ENCODE peak calls at places on chromosome X, in four cellular contexts. J is cardiac fibroblast; Z is HS-5; O is activated gamma-delta T cell treated with anti-CD3 and anti-CD28 coated beads, Interleukin-2, amount 50 U/mL, for 16 hours. I is an unnamed sample.
A peak's percentile ranks its signal among the peaks of the same experiment; 100 is the strongest.

GRCh38 chrX:111095974-111096870 is at the start of gene PAK3:
- DNase-seq in Z (no peak), J (peak; percentile 48), O (no peak), I (no peak)

GRCh38 chrX:22060952-22061351 is 28.8 kb downstream of the PHEX start:
- DNase-seq in O (no peak), Z (peak; percentile 3), J (no peak), I (no peak)

GRCh38 chrX:1658083-1658463 is 43.2 kb downstream of the ASMT start:
- DNase-seq in O (no peak), J (no peak), Z (no peak), I (no peak)

GRCh38 chrX:75273483-75273882 is 402 bp upstream of the UPRT start:
- DNase-seq in O (no peak), Z (no peak), J (no peak), I (no peak)

GRCh38 chrX:16451331-16451730 is 198.6 kb upstream of the S100G start:
- DNase-seq in J (peak; percentile 26), Z (no peak), O (no peak), I (no peak)

GRCh38 chrX:20742106-20742505 is 475.4 kb upstream of the RPS6KA3 start:
- DNase-seq in J (no peak), O (no peak), Z (no peak), I (no peak)

GRCh38 chrX:72115380-72115779 is 16.3 kb downstream of the RTL5 start:
- DNase-seq in J (no peak), Z (no peak), O (no peak), I (no peak)

GRCh38 chrX:68196939-68197791 is 236.1 kb downstream of the OPHN1 start:
- DNase-seq in Z (no peak), J (peak; percentile 58), O (no peak), I (no peak)

GRCh38 chrX:45322382-45322781 is 121.7 kb upstream of the DIPK2B start:
- DNase-seq in J (peak; percentile 87), Z (peak; percentile 71), O (no peak), I (no peak)

GRCh38 chrX:50988649-50989048 is 78.1 kb downstream of the BMP15 start:
- DNase-seq in O (no peak), Z (no peak), J (peak; percentile 44), I (no peak)

GRCh38 chrX:43703211-43703791 is 47.2 kb downstream of the MAOA start:
- DNase-seq in O (no peak), Z (peak; percentile 38), J (peak; percentile 75), I (no peak)

GRCh38 chrX:67720344-67720743 is 176.5 kb downstream of the AR start:
- DNase-seq in O (no peak), Z (no peak), J (no peak), I (no peak)

GRCh38 chrX:106959897-106960296 is 39.7 kb downstream of the CLDN2 start:
- DNase-seq in O (no peak), J (peak; percentile 28), Z (no peak), I (no peak)

GRCh38 chrX:3711331-3711917 is 2.0 kb downstream of the PRKX start:
- DNase-seq in Z (no peak), O (peak; percentile 19), J (peak; percentile 9), I (no peak)

GRCh38 chrX:78595901-78596502 is 63.1 kb downstream of the RTL3 start:
- DNase-seq in J (peak; percentile 31), O (no peak), Z (no peak), I (no peak)

GRCh38 chrX:49840679-49841078 is 11.6 kb downstream of the PAGE4 start:
- DNase-seq in O (no peak), Z (peak; percentile 22), J (peak; percentile 51), I (peak; percentile 12)

GRCh38 chrX:13396887-13397286 is 77.0 kb upstream of the ATXN3L start:
- DNase-seq in Z (peak; percentile 43), J (peak; percentile 72), O (no peak), I (no peak)

GRCh38 chrX:153370293-153371055 is 30.7 kb downstream of the PNMA6E start:
- DNase-seq in J (peak; percentile 9), O (no peak), Z (no peak), I (no peak)

GRCh38 chrX:22063284-22063683 is 31.2 kb downstream of the PHEX start:
- DNase-seq in O (no peak), Z (no peak), J (peak; percentile 13), I (no peak)

GRCh38 chrX:129632443-129632842 is 22.3 kb downstream of the APLN start:
- DNase-seq in Z (no peak), J (no peak), O (no peak), I (no peak)

GRCh38 chrX:39705299-39705698 is 392.5 kb downstream of the BCOR start:
- DNase-seq in Z (peak; percentile 53), J (peak; percentile 92), O (no peak), I (peak; percentile 36)

GRCh38 chrX:46220822-46221221 is 324.4 kb downstream of the ZNF674 start:
- DNase-seq in J (no peak), Z (no peak), O (no peak), I (no peak)

GRCh38 chrX:123425904-123426303 is 241.8 kb downstream of the GRIA3 start:
- DNase-seq in Z (no peak), J (peak; percentile 39), O (no peak), I (no peak)

GRCh38 chrX:130159776-130160175 is 5.9 kb downstream of the AIFM1 start:
- DNase-seq in Z (no peak), O (no peak), J (no peak), I (no peak)

GRCh38 chrX:44432641-44433040 is 89.2 kb upstream of the EFHC2 start:
- DNase-seq in O (no peak), Z (peak; percentile 20), J (peak; percentile 3), I (peak; percentile 65)

GRCh38 chrX:22159071-22159470 is 113.6 kb upstream of the CBLL2 start:
- DNase-seq in J (peak; percentile 65), Z (no peak), O (no peak), I (no peak)

GRCh38 chrX:109472939-109473713 is 8.8 kb downstream of the GUCY2F start:
- DNase-seq in J (peak; percentile 77), Z (no peak), O (no peak), I (no peak)

GRCh38 chrX:120309873-120310730 is 1.2 kb downstream of the TMEM255A start:
- DNase-seq in Z (no peak), O (no peak), J (peak; percentile 7), I (no peak)

GRCh38 chrX:12548341-12548740 is 242.9 kb upstream of the PRPS2 start:
- DNase-seq in O (no peak), Z (no peak), J (no peak), I (no peak)

GRCh38 chrX:19670321-19670750 is 155.0 kb upstream of the MAP3K15 start:
- DNase-seq in O (no peak), J (peak; percentile 64), Z (no peak), I (no peak)

GRCh38 chrX:69948398-69948797 is 101.3 kb downstream of the AWAT2 start:
- DNase-seq in Z (no peak), O (no peak), J (no peak), I (no peak)

GRCh38 chrX:154457491-154458115 is 478 bp upstream of the PLXNA3 start:
- DNase-seq in J (no peak), Z (no peak), O (peak; percentile 13), I (peak; percentile 2)

GRCh38 chrX:41600266-41600665 is 88.5 kb upstream of the GPR34 start:
- DNase-seq in Z (no peak), J (peak; percentile 68), O (no peak), I (no peak)